ENCODE peak calls at places on chromosome 5, in seven cellular contexts. X is adrenal gland, V is ovary, O is RWPE1, Q is heart right ventricle, B is breast epithelium, A is PC-3. C is an unnamed sample.

GRCh38 chr5:131394128-131394527 is 130.3 kb downstream of the CDC42SE2 start:
- DNase-seq in X (no peak), V (no peak), O (no peak), Q (no peak), B (no peak), A (no peak), C (peak; percentile 33)

GRCh38 chr5:34914671-34915138 is 599 bp downstream of the RAD1 start:
- DNase-seq in X (peak; percentile 65), V (peak; percentile 58), O (no peak), Q (peak; percentile 22), B (no peak), A (peak; percentile 24), C (no peak)

GRCh38 chr5:157137691-157138090 is 5.0 kb downstream of the MED7 start:
- DNase-seq in X (no peak), V (no peak), O (no peak), Q (no peak), B (no peak), A (no peak), C (no peak)

GRCh38 chr5:39231705-39232525 is 12.6 kb upstream of the FYB1 start:
- DNase-seq in X (no peak), V (no peak), O (peak; percentile 61), Q (no peak), B (no peak), A (peak; percentile 79), C (peak; percentile 94)

GRCh38 chr5:72138943-72139467 is 31.7 kb downstream of the MAP1B start:
- DNase-seq in X (peak; percentile 37), V (peak; percentile 32), O (peak; percentile 48), Q (no peak), B (no peak), A (peak; percentile 88), C (peak; percentile 70)

GRCh38 chr5:181190711-181191525 is 14.1 kb downstream of the TRIM7 start:
- DNase-seq in X (no peak), V (peak; percentile 47), O (no peak), Q (peak; percentile 36), B (no peak), A (peak; percentile 37), C (no peak)

GRCh38 chr5:143707797-143708196 is 104.2 kb upstream of the HMHB1 start:
- DNase-seq in X (no peak), V (no peak), O (no peak), Q (no peak), B (no peak), A (no peak), C (no peak)

GRCh38 chr5:60668715-60669304 is 31.2 kb downstream of the DEPDC1B start:
- DNase-seq in X (no peak), V (no peak), O (peak; percentile 15), Q (no peak), B (no peak), A (peak; percentile 67), C (no peak)

GRCh38 chr5:10333154-10334006 is 20.1 kb upstream of the MARCHF6 start:
- DNase-seq in X (peak; percentile 46), V (peak; percentile 57), O (no peak), Q (no peak), B (no peak), A (peak; percentile 52), C (no peak)
- H3K27ac ChIP-seq in X (no peak overlapping the region), V (peak overlapping the region; percentile 57), O (no peak overlapping the region), Q (peak overlapping the region; percentile 90), B (peak overlapping the region; percentile 42), A (no peak overlapping the region), C (no peak overlapping the region)

DNA sequence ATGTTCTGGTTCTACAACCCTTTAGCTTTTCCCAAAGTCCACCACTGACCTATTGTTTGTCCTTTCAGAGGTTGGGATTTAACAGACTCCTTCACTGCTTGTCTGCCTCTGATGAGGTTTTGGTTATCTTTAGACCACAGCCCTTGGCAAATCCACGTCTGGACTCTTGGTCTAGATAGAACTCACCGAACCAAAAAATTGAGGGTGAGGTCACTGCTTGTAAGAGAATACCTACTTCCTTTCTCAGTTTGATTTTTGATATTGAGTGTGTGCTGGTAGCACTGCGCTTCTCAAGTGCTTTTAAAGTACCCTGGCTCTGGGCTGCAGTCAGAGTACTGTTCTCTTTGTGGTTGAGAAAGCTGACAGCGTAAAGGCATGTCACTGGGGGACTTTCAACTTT is 61.7 kb downstream of the JMY start:
- DNase-seq in X (no peak), V (no peak), O (no peak), Q (no peak), B (no peak), A (peak; percentile 43), C (no peak)
- H3K27ac ChIP-seq in X (no peak overlapping the region), V (no peak overlapping the region), O (no peak overlapping the region), Q (no peak overlapping the region), B (no peak overlapping the region), A (peak overlapping the region; percentile 7), C (no peak overlapping the region)

DNA sequence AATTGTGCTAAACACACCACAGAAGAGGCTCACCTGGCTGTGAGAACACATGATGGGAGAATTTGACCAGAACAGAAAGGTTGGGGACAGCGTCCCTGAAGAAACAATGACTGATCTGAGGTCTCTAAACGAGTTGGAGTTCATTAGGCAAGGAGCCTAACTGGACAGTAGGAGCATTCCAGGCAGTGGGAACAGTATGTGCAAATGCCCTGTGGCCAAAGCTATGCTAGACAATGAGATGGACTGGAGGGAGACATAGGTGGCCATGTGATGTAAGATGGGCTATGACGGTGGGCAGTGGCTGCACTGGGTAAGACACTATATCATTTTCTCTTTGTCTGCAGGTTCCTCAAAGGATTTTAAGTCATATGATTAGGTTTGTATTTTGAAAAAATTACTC is 95.1 kb upstream of the ARAP3 start:
- DNase-seq in X (no peak), V (no peak), O (no peak), Q (no peak), B (no peak), A (no peak), C (no peak)
- H3K27ac ChIP-seq in X (no peak overlapping the region), V (no peak overlapping the region), O (no peak overlapping the region), Q (no peak overlapping the region), B (no peak overlapping the region), A (no peak overlapping the region), C (no peak overlapping the region)

GRCh38 chr5:53434566-53434965 is 45.9 kb upstream of the FST start:
- DNase-seq in X (peak; percentile 34), V (no peak), O (no peak), Q (no peak), B (no peak), A (no peak), C (no peak)

GRCh38 chr5:53430618-53431252 is 49.7 kb upstream of the FST start:
- DNase-seq in X (peak; percentile 30), V (no peak), O (peak; percentile 73), Q (no peak), B (no peak), A (peak; percentile 68), C (no peak)

GRCh38 chr5:53433036-53433435 is 47.4 kb upstream of the FST start:
- DNase-seq in X (no peak), V (no peak), O (no peak), Q (no peak), B (no peak), A (no peak), C (no peak)

GRCh38 chr5:53429706-53430105 is 50.7 kb upstream of the FST start:
- DNase-seq in X (no peak), V (no peak), O (no peak), Q (no peak), B (no peak), A (peak; percentile 45), C (no peak)

DNA sequence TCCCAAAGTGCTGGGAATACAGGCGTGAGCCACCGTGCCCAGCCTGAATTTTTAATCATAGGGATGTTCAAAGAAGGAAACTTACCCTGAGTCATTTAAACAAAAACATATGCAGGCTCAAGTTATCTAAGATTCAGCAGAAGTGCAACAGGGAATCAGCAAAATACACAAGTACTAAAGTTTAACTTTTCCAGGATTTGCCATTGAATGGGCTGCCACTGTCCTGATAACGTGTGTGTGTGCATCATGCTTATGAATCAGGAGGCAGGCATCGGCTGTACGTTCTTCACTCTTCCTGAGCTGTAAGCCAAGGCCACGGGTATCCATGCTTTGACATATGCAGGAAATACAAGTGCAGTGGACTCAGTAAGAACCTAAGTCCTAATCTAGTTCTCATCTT is 48.8 kb upstream of the FST start:
- DNase-seq in X (no peak), V (no peak), O (no peak), Q (no peak), B (no peak), A (no peak), C (no peak)
- H3K27ac ChIP-seq in X (no peak overlapping the region), V (no peak overlapping the region), O (no peak overlapping the region), Q (no peak overlapping the region), B (no peak overlapping the region), A (peak overlapping the region; percentile 82), C (no peak overlapping the region)

GRCh38 chr5:52837068-52837467 is 49.4 kb downstream of the ITGA1 start:
- DNase-seq in X (no peak), V (no peak), O (no peak), Q (no peak), B (no peak), A (no peak), C (no peak)
- H3K27ac ChIP-seq in X (no peak overlapping the region), V (no peak overlapping the region), O (no peak overlapping the region), Q (peak overlapping the region; percentile 71), B (peak overlapping the region; percentile 0), A (no peak overlapping the region), C (no peak overlapping the region)

GRCh38 chr5:607541-608285 is 4.4 kb upstream of the CEP72 start:
- DNase-seq in X (no peak), V (no peak), O (no peak), Q (no peak), B (no peak), A (no peak), C (no peak)

GRCh38 chr5:608286-609087 is 3.7 kb upstream of the CEP72 start:
- DNase-seq in X (no peak), V (no peak), O (no peak), Q (no peak), B (no peak), A (no peak), C (no peak)

GRCh38 chr5:606061-606460 is 6.1 kb upstream of the CEP72 start:
- DNase-seq in X (no peak), V (no peak), O (no peak), Q (no peak), B (no peak), A (no peak), C (no peak)

GRCh38 chr5:609088-609370 is 3.1 kb upstream of the CEP72 start:
- DNase-seq in X (no peak), V (no peak), O (no peak), Q (no peak), B (no peak), A (no peak), C (no peak)

GRCh38 chr5:606526-607399 is 5.4 kb upstream of the CEP72 start:
- DNase-seq in X (no peak), V (no peak), O (no peak), Q (no peak), B (no peak), A (no peak), C (no peak)
- H3K27ac ChIP-seq in X (no peak overlapping the region), V (no peak overlapping the region), O (no peak overlapping the region), Q (no peak overlapping the region), B (no peak overlapping the region), A (no peak overlapping the region), C (no peak overlapping the region)

GRCh38 chr5:178515019-178515418 is 75.2 kb downstream of the COL23A1 start:
- DNase-seq in X (no peak), V (no peak), O (no peak), Q (no peak), B (no peak), A (no peak), C (no peak)
- H3K27ac ChIP-seq in X (no peak overlapping the region), V (no peak overlapping the region), O (no peak overlapping the region), Q (no peak overlapping the region), B (no peak overlapping the region), A (no peak overlapping the region), C (no peak overlapping the region)

GRCh38 chr5:80793354-80793753 is 138.6 kb upstream of the DHFR start:
- DNase-seq in X (no peak), V (no peak), O (peak; percentile 44), Q (no peak), B (no peak), A (peak; percentile 4), C (no peak)
- H3K27ac ChIP-seq in X (no peak overlapping the region), V (no peak overlapping the region), O (no peak overlapping the region), Q (no peak overlapping the region), B (no peak overlapping the region), A (no peak overlapping the region), C (no peak overlapping the region)